ENCODE peak calls at places on chromosomes 7 and 10, in four cellular contexts. Q is cardiac muscle cell, B is left ventricle myocardium inferior, G is coronary artery. T is an unnamed sample.

GRCh38 chr7:103690576-103690975 is 244.6 kb upstream of the SLC26A5 start:
- DNase-seq in Q (no peak), B (no peak), G (no peak), T (no peak)

GRCh38 chr7:142874409-142874808 is 11.1 kb downstream of the TRPV6 start:
- DNase-seq in Q (no peak), B (no peak), G (no peak), T (no peak)

GRCh38 chr7:45026013-45026412 is 26.0 kb downstream of the CCM2 start:
- DNase-seq in Q (no peak), B (no peak), G (no peak), T (no peak)

GRCh38 chr7:2645274-2645868 is 13.6 kb downstream of the TTYH3 start:
- DNase-seq in Q (peak; percentile 31), B (no peak), G (no peak), T (no peak)

GRCh38 chr10:54441286-54441685 is 359.7 kb downstream of the PCDH15 start:
- DNase-seq in Q (no peak), B (no peak), G (no peak), T (no peak)

GRCh38 chr10:126523071-126523470 is 134.8 kb upstream of the ADAM12 start:
- DNase-seq in Q (no peak), B (no peak), G (no peak), T (no peak)

GRCh38 chr10:13481690-13482089 is 47.1 kb downstream of the BEND7 start:
- DNase-seq in Q (no peak), B (no peak), G (no peak), T (no peak)

GRCh38 chr10:131792809-131793208 is 108.0 kb upstream of the PPP2R2D start:
- DNase-seq in Q (no peak), B (no peak), G (no peak), T (no peak)

GRCh38 chr7:27901028-27901760 is 161.2 kb downstream of the TAX1BP1 start:
- DNase-seq in Q (peak; percentile 54), B (no peak), G (no peak), T (no peak)

GRCh38 chr7:142365410-142365842 is 107.6 kb upstream of the PRSS58 start:
- DNase-seq in Q (no peak), B (no peak), G (no peak), T (no peak)

GRCh38 chr7:99767662-99768061 is 16.3 kb downstream of the CYP3A4 start:
- DNase-seq in Q (no peak), B (no peak), G (no peak), T (no peak)

GRCh38 chr7:113013761-113014449 is 72.7 kb downstream of the GPR85 start:
- DNase-seq in Q (no peak), B (no peak), G (no peak), T (no peak)

GRCh38 chr10:36621346-36621745 is 504.1 kb upstream of the ANKRD30A start:
- DNase-seq in Q (no peak), B (no peak), G (no peak), T (no peak)

GRCh38 chr10:80596391-80597257 is 58.9 kb downstream of the SH2D4B start:
- DNase-seq in Q (peak; percentile 69), B (no peak), G (peak; percentile 29), T (peak; percentile 67)

GRCh38 chr7:157686285-157686894 is 349.6 kb downstream of the DNAJB6 start:
- DNase-seq in Q (no peak), B (no peak), G (peak; percentile 12), T (no peak)